ENCODE peak calls at places on chromosomes 5 and 9, in nine cellular contexts. A is OCI-LY7, M is GM23248, P is SK-N-SH, Z is hepatocyte, R is MM.1S, Y is GM23338, G is neural progenitor cell, F is HCT116. W is an unnamed sample.

GRCh38 chr9:126688617-126689016 is 74.9 kb downstream of the LMX1B start:
- DNase-seq in A (no peak), M (no peak), P (no peak), Z (no peak), R (no peak), Y (peak), G (peak), F (no peak), W (no peak)

GRCh38 chr5:115415143-115415491 is 118.7 kb upstream of the CCDC112 start:
- DNase-seq in A (no peak), M (peak), P (no peak), Z (peak), R (no peak), Y (no peak), G (peak), F (peak), W (peak)

GRCh38 chr5:14029185-14029584 is 84.7 kb upstream of the DNAH5 start:
- DNase-seq in A (no peak), M (no peak), P (no peak), Z (no peak), R (no peak), Y (no peak), G (no peak), F (no peak), W (peak)

GRCh38 chr9:77751341-77752091 is 103.4 kb upstream of the GNA14 start:
- DNase-seq in A (peak), M (peak), P (peak), Z (peak), R (peak), Y (peak), G (peak), F (peak), W (peak)

GRCh38 chr9:123999668-124000067 is 11.9 kb upstream of the LHX2 start:
- DNase-seq in A (no peak), M (no peak), P (peak), Z (no peak), R (no peak), Y (peak), G (peak), F (no peak), W (no peak)

GRCh38 chr5:93870649-93871048 is 129.2 kb upstream of the POU5F2 start:
- DNase-seq in A (no peak), M (no peak), P (no peak), Z (no peak), R (no peak), Y (no peak), G (no peak), F (no peak), W (peak)

GRCh38 chr9:2017209-2017458 is 2.0 kb downstream of the SMARCA2 start:
- DNase-seq in A (no peak), M (no peak), P (no peak), Z (no peak), R (no peak), Y (no peak), G (peak), F (no peak), W (no peak)

GRCh38 chr5:90983748-90984147 is 399.4 kb downstream of the ARRDC3 start:
- DNase-seq in A (no peak), M (no peak), P (peak), Z (no peak), R (no peak), Y (no peak), G (no peak), F (no peak), W (peak)

GRCh38 chr5:63843190-63843589 is 119.1 kb downstream of the HTR1A start:
- DNase-seq in A (no peak), M (no peak), P (no peak), Z (no peak), R (no peak), Y (no peak), G (no peak), F (no peak), W (no peak)

GRCh38 chr9:14344846-14345585 is 31.1 kb upstream of the NFIB start:
- DNase-seq in A (no peak), M (no peak), P (no peak), Z (no peak), R (no peak), Y (peak), G (peak), F (no peak), W (no peak)
- TF ChIP-seq EZH2phosphoT487 in A (no peak), M (no peak), P (no peak), Z (no peak), R (no peak), Y (no peak), G (no peak), F (no peak), W (no peak)

GRCh38 chr5:24712947-24713346 is 68.2 kb upstream of the CDH10 start:
- DNase-seq in A (no peak), M (no peak), P (no peak), Z (no peak), R (no peak), Y (no peak), G (no peak), F (no peak), W (no peak)
- H3K27ac ChIP-seq in A (no peak), M (no peak), P (no peak), Z (no peak), R (no peak), Y (no peak), G (no peak), F (no peak), W (no peak)

GRCh38 chr9:134641173-134641985 is at the start of gene COL5A1:
- DNase-seq in A (no peak), M (peak), P (peak), Z (peak), R (no peak), Y (peak), G (peak), F (no peak), W (peak)

GRCh38 chr9:134642385-134643181 is 980 bp downstream of the COL5A1 start:
- DNase-seq in A (no peak), M (peak), P (peak), Z (peak), R (no peak), Y (peak), G (peak), F (no peak), W (peak)

GRCh38 chr9:134644715-134645606 is 3.4 kb downstream of the COL5A1 start:
- DNase-seq in A (no peak), M (peak), P (peak), Z (peak), R (no peak), Y (no peak), G (peak), F (no peak), W (peak)

GRCh38 chr9:134641989-134642384 is 384 bp downstream of the COL5A1 start:
- DNase-seq in A (no peak), M (no peak), P (peak), Z (peak), R (no peak), Y (no peak), G (peak), F (no peak), W (no peak)

DNA sequence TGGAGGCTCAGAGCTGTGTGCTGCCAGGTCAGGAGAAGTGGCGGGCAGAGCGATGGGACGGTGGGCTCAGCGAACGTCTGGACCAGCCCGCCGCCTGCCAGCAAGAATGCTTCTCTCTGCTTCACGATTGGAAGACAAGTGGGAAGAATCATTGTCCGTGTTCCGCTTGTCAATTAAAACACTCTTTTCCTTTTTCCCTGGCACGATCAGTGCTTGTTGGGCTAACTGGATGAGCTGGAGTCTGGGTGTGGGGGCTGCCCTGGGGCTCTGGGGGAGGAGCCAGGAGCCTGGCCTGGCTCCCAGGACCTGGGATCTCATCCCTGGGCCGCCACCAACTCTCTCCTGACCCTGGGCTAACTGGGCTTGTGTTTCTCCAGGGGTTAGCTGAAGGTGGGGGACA is 1.7 kb downstream of the COL5A1 start:
- DNase-seq in A (no peak), M (peak), P (peak), Z (no peak), R (no peak), Y (no peak), G (peak), F (no peak), W (peak)
- H3K4me2 ChIP-seq in A (no peak), M (peak), P (peak), Z (peak), R (no peak), Y (peak), G (peak), F (no peak), W (peak)

GRCh38 chr5:76649140-76649539 is 25.9 kb upstream of the F2RL2 start:
- DNase-seq in A (no peak), M (no peak), P (no peak), Z (no peak), R (no peak), Y (no peak), G (no peak), F (no peak), W (no peak)
- TF ChIP-seq EZH2phosphoT487 in A (no peak), M (no peak), P (no peak), Z (no peak), R (no peak), Y (no peak), G (no peak), F (no peak), W (no peak)

GRCh38 chr9:86722706-86723075 is 224.6 kb downstream of the GAS1 start:
- DNase-seq in A (no peak), M (no peak), P (no peak), Z (no peak), R (no peak), Y (no peak), G (no peak), F (no peak), W (no peak)
- H3K27ac ChIP-seq in A (no peak), M (peak), P (peak), Z (peak), R (no peak), Y (no peak), G (no peak), F (no peak), W (peak)

GRCh38 chr5:137582218-137582617 is 83.1 kb upstream of the SPOCK1 start:
- DNase-seq in A (no peak), M (no peak), P (no peak), Z (no peak), R (no peak), Y (no peak), G (no peak), F (no peak), W (no peak)
- H3K4me2 ChIP-seq in A (no peak), M (no peak), P (no peak), Z (no peak), R (no peak), Y (no peak), G (no peak), F (no peak), W (no peak)

GRCh38 chr5:56616454-56617160 is 198.7 kb upstream of the MAP3K1 start:
- DNase-seq in A (no peak), M (no peak), P (no peak), Z (no peak), R (no peak), Y (no peak), G (no peak), F (no peak), W (no peak)

GRCh38 chr5:56622146-56622545 is 193.2 kb upstream of the MAP3K1 start:
- DNase-seq in A (no peak), M (peak), P (no peak), Z (no peak), R (no peak), Y (no peak), G (no peak), F (no peak), W (no peak)

GRCh38 chr5:56617998-56618397 is 197.4 kb upstream of the MAP3K1 start:
- DNase-seq in A (peak), M (no peak), P (no peak), Z (no peak), R (no peak), Y (no peak), G (no peak), F (no peak), W (no peak)

GRCh38 chr5:56625577-56625976 is 189.8 kb upstream of the MAP3K1 start:
- DNase-seq in A (no peak), M (peak), P (no peak), Z (no peak), R (no peak), Y (no peak), G (no peak), F (no peak), W (peak)

DNA sequence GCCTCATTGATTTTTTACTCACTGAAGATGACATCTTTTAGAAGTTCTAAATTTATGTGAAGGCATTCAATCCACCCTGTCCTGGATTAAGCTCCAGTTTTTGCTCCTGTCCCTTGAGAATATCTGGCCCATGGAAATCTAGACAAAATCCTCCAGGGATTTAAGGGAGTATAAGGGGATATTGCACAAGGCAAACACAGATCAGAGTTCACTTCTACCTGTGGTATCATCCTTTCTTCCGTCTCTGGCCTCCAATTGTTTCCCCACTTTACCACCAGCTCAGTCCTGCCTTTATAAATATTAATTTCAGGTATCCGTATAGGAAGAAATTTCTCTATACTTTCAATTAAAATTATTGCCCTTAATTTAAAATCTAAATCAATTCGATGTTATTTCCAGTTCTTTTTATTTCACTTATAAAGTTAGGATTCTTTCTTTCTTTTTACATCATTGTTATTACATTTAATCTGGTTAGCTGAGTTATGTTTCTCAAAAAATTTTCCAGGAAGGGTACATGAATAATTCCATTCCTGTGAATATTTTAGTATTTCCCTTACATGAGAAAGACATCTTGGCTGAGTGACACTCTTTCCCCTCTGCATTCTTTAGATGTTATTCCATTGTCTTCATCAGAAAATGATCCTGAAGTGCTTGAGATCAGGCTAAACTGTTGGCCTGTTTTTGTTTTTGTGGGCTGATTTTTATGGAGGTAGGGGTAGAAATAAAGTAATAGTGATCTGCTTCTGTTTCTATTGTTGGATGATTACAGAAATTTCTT is 194.3 kb upstream of the MAP3K1 start:
- DNase-seq in A (no peak), M (peak), P (no peak), Z (no peak), R (no peak), Y (no peak), G (no peak), F (no peak), W (no peak)
- TF ChIP-seq EZH2phosphoT487 in A (no peak), M (no peak), P (no peak), Z (no peak), R (no peak), Y (no peak), G (no peak), F (no peak), W (no peak)

GRCh38 chr9:137218212-137218753 is 3.8 kb downstream of the RNF208 start:
- DNase-seq in A (no peak), M (no peak), P (no peak), Z (no peak), R (no peak), Y (no peak), G (no peak), F (no peak), W (no peak)

GRCh38 chr9:137217276-137218211 is 4.5 kb downstream of the RNF208 start:
- DNase-seq in A (no peak), M (peak), P (no peak), Z (peak), R (no peak), Y (peak), G (peak), F (peak), W (peak)

GRCh38 chr9:137220317-137221094 is 1.5 kb downstream of the RNF208 start:
- DNase-seq in A (no peak), M (no peak), P (no peak), Z (no peak), R (no peak), Y (peak), G (no peak), F (no peak), W (no peak)

GRCh38 chr9:137219757-137220316 is 2.2 kb downstream of the RNF208 start:
- DNase-seq in A (no peak), M (no peak), P (no peak), Z (no peak), R (no peak), Y (no peak), G (no peak), F (no peak), W (no peak)

GRCh38 chr9:137218754-137219271 is 3.2 kb downstream of the RNF208 start:
- DNase-seq in A (no peak), M (peak), P (no peak), Z (peak), R (no peak), Y (no peak), G (no peak), F (no peak), W (peak)
- H3K27ac ChIP-seq in A (no peak), M (no peak), P (no peak), Z (peak), R (no peak), Y (no peak), G (no peak), F (peak), W (peak)

GRCh38 chr5:136058972-136059354 is 30.2 kb downstream of the TGFBI start:
- DNase-seq in A (no peak), M (no peak), P (no peak), Z (no peak), R (no peak), Y (no peak), G (no peak), F (no peak), W (no peak)
- H3K4me2 ChIP-seq in A (no peak), M (no peak), P (no peak), Z (no peak), R (no peak), Y (no peak), G (no peak), F (peak), W (peak)

W was measured in PC-3.